ENCODE peak calls at places on chromosome 17, in six cellular contexts. One of them, this sample, is unnamed.

GRCh38 chr17:40598021-40598927 is 33.0 kb upstream of the CCR7 start:
- DNase-seq in lower leg skin: no peak
- DNase-seq in gastrocnemius medialis: no peak
- DNase-seq in dorsolateral prefrontal cortex: no peak
- DNase-seq in CD4-positive, alpha-beta T cell: peak; percentile 46
- DNase-seq in ascending aorta: no peak
- DNase-seq in this sample: no peak

GRCh38 chr17:15892679-15893332 is 52.1 kb upstream of the ADORA2B start:
- DNase-seq in lower leg skin: peak; percentile 39
- DNase-seq in gastrocnemius medialis: no peak
- DNase-seq in dorsolateral prefrontal cortex: no peak
- DNase-seq in CD4-positive, alpha-beta T cell: no peak
- DNase-seq in ascending aorta: no peak
- DNase-seq in this sample: no peak

GRCh38 chr17:13008461-13008860 is 9.4 kb downstream of the ELAC2 start:
- DNase-seq in lower leg skin: no peak
- DNase-seq in gastrocnemius medialis: no peak
- DNase-seq in dorsolateral prefrontal cortex: no peak
- DNase-seq in CD4-positive, alpha-beta T cell: no peak
- DNase-seq in ascending aorta: no peak
- DNase-seq in this sample: no peak

GRCh38 chr17:9612016-9612415 is 33.3 kb upstream of the USP43 start:
- DNase-seq in lower leg skin: no peak
- DNase-seq in gastrocnemius medialis: no peak
- DNase-seq in dorsolateral prefrontal cortex: no peak
- DNase-seq in CD4-positive, alpha-beta T cell: no peak
- DNase-seq in ascending aorta: no peak
- DNase-seq in this sample: no peak

GRCh38 chr17:4834621-4835020 is 1.5 kb downstream of the MINK1 start:
- DNase-seq in lower leg skin: no peak
- DNase-seq in gastrocnemius medialis: no peak
- DNase-seq in dorsolateral prefrontal cortex: no peak
- DNase-seq in CD4-positive, alpha-beta T cell: no peak
- DNase-seq in ascending aorta: no peak
- DNase-seq in this sample: no peak

GRCh38 chr17:6075845-6076244 is 5.7 kb downstream of the WSCD1 start:
- DNase-seq in lower leg skin: no peak
- DNase-seq in gastrocnemius medialis: peak; percentile 57
- DNase-seq in dorsolateral prefrontal cortex: no peak
- DNase-seq in CD4-positive, alpha-beta T cell: no peak
- DNase-seq in ascending aorta: no peak
- DNase-seq in this sample: no peak

GRCh38 chr17:3924421-3925350 is 8.4 kb upstream of the P2RX1 start:
- DNase-seq in lower leg skin: no peak
- DNase-seq in gastrocnemius medialis: no peak
- DNase-seq in dorsolateral prefrontal cortex: no peak
- DNase-seq in CD4-positive, alpha-beta T cell: no peak
- DNase-seq in ascending aorta: no peak
- DNase-seq in this sample: no peak

GRCh38 chr17:45260204-45260783 is 1.6 kb downstream of the SPATA32 start:
- DNase-seq in lower leg skin: no peak
- DNase-seq in gastrocnemius medialis: peak; percentile 87
- DNase-seq in dorsolateral prefrontal cortex: no peak
- DNase-seq in CD4-positive, alpha-beta T cell: no peak
- DNase-seq in ascending aorta: no peak
- DNase-seq in this sample: no peak

GRCh38 chr17:2931426-2931825 is 132.0 kb downstream of the OR1D5 start:
- DNase-seq in lower leg skin: no peak
- DNase-seq in gastrocnemius medialis: no peak
- DNase-seq in dorsolateral prefrontal cortex: no peak
- DNase-seq in CD4-positive, alpha-beta T cell: no peak
- DNase-seq in ascending aorta: no peak
- DNase-seq in this sample: no peak

GRCh38 chr17:55750750-55751641 is at the start of gene PCTP:
- DNase-seq in lower leg skin: peak; percentile 99
- DNase-seq in gastrocnemius medialis: peak; percentile 89
- DNase-seq in dorsolateral prefrontal cortex: peak; percentile 87
- DNase-seq in CD4-positive, alpha-beta T cell: peak; percentile 71
- DNase-seq in ascending aorta: peak; percentile 83
- DNase-seq in this sample: no peak

GRCh38 chr17:70563301-70563820 is 394.0 kb downstream of the KCNJ2 start:
- DNase-seq in lower leg skin: no peak
- DNase-seq in gastrocnemius medialis: no peak
- DNase-seq in dorsolateral prefrontal cortex: no peak
- DNase-seq in CD4-positive, alpha-beta T cell: no peak
- DNase-seq in ascending aorta: no peak
- DNase-seq in this sample: no peak

GRCh38 chr17:28491286-28491685 is 14.9 kb upstream of the FOXN1 start:
- DNase-seq in lower leg skin: no peak
- DNase-seq in gastrocnemius medialis: no peak
- DNase-seq in dorsolateral prefrontal cortex: no peak
- DNase-seq in CD4-positive, alpha-beta T cell: no peak
- DNase-seq in ascending aorta: no peak
- DNase-seq in this sample: no peak

GRCh38 chr17:28657756-28658155 is 4.0 kb downstream of the SDF2 start:
- DNase-seq in lower leg skin: peak; percentile 29
- DNase-seq in gastrocnemius medialis: no peak
- DNase-seq in dorsolateral prefrontal cortex: no peak
- DNase-seq in CD4-positive, alpha-beta T cell: no peak
- DNase-seq in ascending aorta: no peak
- DNase-seq in this sample: no peak

GRCh38 chr17:953767-954166 is 25.8 kb downstream of the NXN start:
- DNase-seq in lower leg skin: no peak
- DNase-seq in gastrocnemius medialis: no peak
- DNase-seq in dorsolateral prefrontal cortex: no peak
- DNase-seq in CD4-positive, alpha-beta T cell: no peak
- DNase-seq in ascending aorta: no peak
- DNase-seq in this sample: no peak

GRCh38 chr17:5077781-5078105 is 524 bp upstream of the ZFP3 start:
- DNase-seq in lower leg skin: no peak
- DNase-seq in gastrocnemius medialis: no peak
- DNase-seq in dorsolateral prefrontal cortex: no peak
- DNase-seq in CD4-positive, alpha-beta T cell: no peak
- DNase-seq in ascending aorta: no peak
- DNase-seq in this sample: no peak

GRCh38 chr17:238071-238963 is 56.9 kb upstream of the DOC2B start:
- DNase-seq in lower leg skin: peak; percentile 71
- DNase-seq in gastrocnemius medialis: no peak
- DNase-seq in dorsolateral prefrontal cortex: no peak
- DNase-seq in CD4-positive, alpha-beta T cell: no peak
- DNase-seq in ascending aorta: no peak
- DNase-seq in this sample: no peak

GRCh38 chr17:2347805-2348685 is 10.7 kb downstream of the SGSM2 start:
- DNase-seq in lower leg skin: peak; percentile 81
- DNase-seq in gastrocnemius medialis: peak; percentile 87
- DNase-seq in dorsolateral prefrontal cortex: no peak
- DNase-seq in CD4-positive, alpha-beta T cell: no peak
- DNase-seq in ascending aorta: no peak
- DNase-seq in this sample: peak; percentile 80

GRCh38 chr17:79537686-79538085 is 73.2 kb downstream of the RBFOX3 start:
- DNase-seq in lower leg skin: no peak
- DNase-seq in gastrocnemius medialis: no peak
- DNase-seq in dorsolateral prefrontal cortex: no peak
- DNase-seq in CD4-positive, alpha-beta T cell: no peak
- DNase-seq in ascending aorta: no peak
- DNase-seq in this sample: no peak

DNA sequence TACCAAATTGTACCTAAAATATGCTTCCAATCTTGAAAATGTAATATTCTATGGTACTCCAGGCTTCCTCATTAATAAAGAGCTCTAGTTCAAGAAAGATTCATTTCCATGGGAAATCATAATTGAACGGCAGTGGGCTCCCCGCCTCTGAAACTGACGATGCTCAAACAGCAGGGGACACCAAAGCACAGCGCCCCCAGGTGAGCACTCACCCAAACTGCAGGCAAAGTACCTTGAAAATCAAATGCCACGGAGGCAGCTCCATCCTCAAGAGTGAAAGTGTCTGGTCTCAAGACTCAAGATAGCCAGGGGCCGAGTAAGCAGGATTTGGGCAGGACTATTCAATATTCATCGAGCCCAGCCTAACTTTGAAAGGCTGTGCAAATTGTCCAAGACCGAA is 217.4 kb upstream of the TNRC6C start:
- DNase-seq in lower leg skin: peak; percentile 72
- DNase-seq in gastrocnemius medialis: no peak
- DNase-seq in dorsolateral prefrontal cortex: no peak
- DNase-seq in CD4-positive, alpha-beta T cell: peak; percentile 38
- DNase-seq in ascending aorta: no peak
- DNase-seq in this sample: no peak
- TF ChIP-seq CTCF in lower leg skin: no peak
- TF ChIP-seq CTCF in gastrocnemius medialis: peak; percentile 19
- TF ChIP-seq CTCF in dorsolateral prefrontal cortex: no peak
- TF ChIP-seq CTCF in CD4-positive, alpha-beta T cell: peak; percentile 60
- TF ChIP-seq CTCF in ascending aorta: peak; percentile 10
- TF ChIP-seq CTCF in this sample: peak; percentile 41

GRCh38 chr17:81254955-81255717 is 16.0 kb downstream of the NDUFAF8 start:
- DNase-seq in lower leg skin: peak; percentile 94
- DNase-seq in gastrocnemius medialis: peak; percentile 91
- DNase-seq in dorsolateral prefrontal cortex: peak; percentile 55
- DNase-seq in CD4-positive, alpha-beta T cell: no peak
- DNase-seq in ascending aorta: no peak
- DNase-seq in this sample: no peak
- TF ChIP-seq CTCF in lower leg skin: no peak
- TF ChIP-seq CTCF in gastrocnemius medialis: peak; percentile 65
- TF ChIP-seq CTCF in dorsolateral prefrontal cortex: no peak
- TF ChIP-seq CTCF in CD4-positive, alpha-beta T cell: no peak
- TF ChIP-seq CTCF in ascending aorta: peak; percentile 69
- TF ChIP-seq CTCF in this sample: peak; percentile 27

DNA sequence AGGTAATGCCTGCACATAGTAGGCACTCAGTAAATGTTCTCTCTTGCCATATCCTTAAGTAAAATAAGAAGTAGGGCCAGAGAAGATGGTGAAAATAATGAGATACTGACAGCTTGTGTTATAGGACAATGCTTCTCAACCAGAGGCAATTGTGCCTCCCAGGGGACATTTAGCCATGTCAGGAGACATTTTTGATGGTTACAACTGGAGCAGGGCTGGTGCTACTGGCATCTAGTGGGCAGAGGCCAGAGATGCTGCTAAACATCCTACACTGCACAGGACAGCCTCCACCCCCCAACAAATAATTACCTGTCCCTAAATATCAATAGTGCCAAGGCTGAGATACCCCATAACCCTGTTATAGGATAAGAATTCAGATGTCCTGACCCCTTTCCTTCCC is 1.7 kb downstream of the RAD51D start:
- DNase-seq in lower leg skin: no peak
- DNase-seq in gastrocnemius medialis: no peak
- DNase-seq in dorsolateral prefrontal cortex: no peak
- DNase-seq in CD4-positive, alpha-beta T cell: peak; percentile 16
- DNase-seq in ascending aorta: no peak
- DNase-seq in this sample: no peak
- TF ChIP-seq CTCF in lower leg skin: no peak
- TF ChIP-seq CTCF in gastrocnemius medialis: no peak
- TF ChIP-seq CTCF in dorsolateral prefrontal cortex: no peak
- TF ChIP-seq CTCF in CD4-positive, alpha-beta T cell: no peak
- TF ChIP-seq CTCF in ascending aorta: no peak
- TF ChIP-seq CTCF in this sample: no peak

DNA sequence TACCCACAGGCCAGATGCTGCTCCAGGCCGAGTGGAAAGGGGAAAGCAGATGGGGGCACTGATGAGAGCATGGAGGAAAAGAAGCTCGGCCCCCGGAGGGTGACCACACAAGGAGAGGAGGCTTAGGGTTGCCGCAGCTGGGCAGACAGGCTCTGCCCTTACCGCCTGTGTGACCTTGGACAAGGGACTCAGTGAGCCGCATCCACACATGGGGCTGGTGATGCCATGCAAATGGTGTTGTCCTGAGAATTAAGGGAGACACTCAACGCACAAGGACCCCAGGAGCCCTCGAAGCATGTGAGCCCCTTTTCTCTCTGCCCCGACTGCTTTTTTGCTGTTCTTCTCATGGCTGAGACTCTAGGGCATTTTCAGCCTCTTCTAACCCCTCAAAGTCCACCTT is 61.0 kb downstream of the PLXDC1 start:
- DNase-seq in lower leg skin: no peak
- DNase-seq in gastrocnemius medialis: no peak
- DNase-seq in dorsolateral prefrontal cortex: no peak
- DNase-seq in CD4-positive, alpha-beta T cell: no peak
- DNase-seq in ascending aorta: no peak
- DNase-seq in this sample: no peak
- TF ChIP-seq CTCF in lower leg skin: no peak
- TF ChIP-seq CTCF in gastrocnemius medialis: no peak
- TF ChIP-seq CTCF in dorsolateral prefrontal cortex: no peak
- TF ChIP-seq CTCF in CD4-positive, alpha-beta T cell: no peak
- TF ChIP-seq CTCF in ascending aorta: no peak
- TF ChIP-seq CTCF in this sample: no peak

DNA sequence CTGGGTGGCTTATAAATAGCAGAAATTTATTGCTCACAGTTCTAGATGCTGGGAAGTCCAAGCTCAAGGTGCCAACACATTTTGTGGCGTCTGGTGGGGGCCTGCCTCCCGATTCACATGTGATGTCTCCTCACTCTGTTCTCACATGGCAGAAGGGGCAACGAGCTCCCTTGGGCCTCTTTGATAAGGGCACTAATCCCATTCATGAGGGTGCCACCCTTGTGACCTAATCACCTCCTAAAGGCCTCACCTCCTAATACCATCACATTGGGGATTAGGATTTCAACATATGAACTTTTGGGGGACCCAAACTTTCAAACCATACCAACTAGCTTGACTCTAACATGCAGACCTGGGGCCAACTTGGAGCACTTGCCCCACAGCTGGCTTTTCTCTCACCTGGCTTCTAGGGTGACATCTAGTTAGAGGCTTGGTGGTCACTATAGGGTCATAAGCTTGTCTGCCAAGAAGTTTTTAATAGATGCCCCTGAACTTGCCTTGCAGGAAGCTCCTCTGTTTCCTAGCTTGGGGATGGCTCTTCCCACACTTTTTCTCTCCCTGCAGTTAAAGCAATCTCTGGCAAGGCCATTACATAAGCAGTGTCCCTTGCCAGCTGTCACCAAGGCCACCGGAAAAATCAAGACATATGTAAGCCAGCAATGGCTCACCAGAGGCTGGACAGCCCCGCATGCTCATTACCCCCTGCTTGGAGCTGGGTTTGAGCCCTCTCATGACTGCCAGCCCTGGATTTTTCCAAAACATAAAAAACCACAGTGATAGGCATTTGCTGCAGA is 8.4 kb upstream of the MED9 start:
- DNase-seq in lower leg skin: no peak
- DNase-seq in gastrocnemius medialis: no peak
- DNase-seq in dorsolateral prefrontal cortex: no peak
- DNase-seq in CD4-positive, alpha-beta T cell: no peak
- DNase-seq in ascending aorta: no peak
- DNase-seq in this sample: no peak
- TF ChIP-seq CTCF in lower leg skin: no peak
- TF ChIP-seq CTCF in gastrocnemius medialis: no peak
- TF ChIP-seq CTCF in dorsolateral prefrontal cortex: no peak
- TF ChIP-seq CTCF in CD4-positive, alpha-beta T cell: no peak
- TF ChIP-seq CTCF in ascending aorta: no peak
- TF ChIP-seq CTCF in this sample: no peak

GRCh38 chr17:76527430-76528111 is 9.9 kb downstream of the CYGB start:
- DNase-seq in lower leg skin: no peak
- DNase-seq in gastrocnemius medialis: no peak
- DNase-seq in dorsolateral prefrontal cortex: no peak
- DNase-seq in CD4-positive, alpha-beta T cell: peak; percentile 47
- DNase-seq in ascending aorta: peak; percentile 66
- DNase-seq in this sample: no peak
- TF ChIP-seq CTCF in lower leg skin: no peak
- TF ChIP-seq CTCF in gastrocnemius medialis: peak; percentile 30
- TF ChIP-seq CTCF in dorsolateral prefrontal cortex: no peak
- TF ChIP-seq CTCF in CD4-positive, alpha-beta T cell: no peak
- TF ChIP-seq CTCF in ascending aorta: peak; percentile 27
- TF ChIP-seq CTCF in this sample: no peak

GRCh38 chr17:8080799-8081219 is 6.7 kb downstream of the ALOX12B start:
- DNase-seq in lower leg skin: no peak
- DNase-seq in gastrocnemius medialis: no peak
- DNase-seq in dorsolateral prefrontal cortex: no peak
- DNase-seq in CD4-positive, alpha-beta T cell: no peak
- DNase-seq in ascending aorta: no peak
- DNase-seq in this sample: no peak
- TF ChIP-seq CTCF in lower leg skin: no peak
- TF ChIP-seq CTCF in gastrocnemius medialis: no peak
- TF ChIP-seq CTCF in dorsolateral prefrontal cortex: no peak
- TF ChIP-seq CTCF in CD4-positive, alpha-beta T cell: no peak
- TF ChIP-seq CTCF in ascending aorta: no peak
- TF ChIP-seq CTCF in this sample: no peak

This sample was measured in D721Med.